ENCODE peak calls at places on chromosomes 5 and 9, in six cellular contexts. C is stimulated activated naive B cell treated with anti-CD40 and anti-IgM and Interleukin-4, amounts not matched to agents 10 μg/mL and 1 μg/mL and 100 μg/mL, for 72 hours; U is foreskin keratinocyte; K is spleen; W is AG08396; Z is activated naive CD8-positive, alpha-beta T cell treated with anti-CD3 and anti-CD28 coated beads, Interleukin-2, amount 50 U/mL, for 24 hours. P is an unnamed sample.
A peak's percentile ranks its signal among the peaks of the same experiment; 100 is the strongest.

GRCh38 chr5:134649163-134649916 is 755 bp downstream of the SEC24A start:
- DNase-seq in C (no peak), U (no peak), K (peak; percentile 88), W (peak; percentile 37), Z (peak; percentile 23), P (no peak)

GRCh38 chr9:2023042-2023441 is 7.9 kb downstream of the SMARCA2 start:
- DNase-seq in U (no peak), Z (no peak), W (no peak), K (no peak), C (no peak), P (no peak)

GRCh38 chr5:150656191-150657132 is 4.6 kb upstream of the MYOZ3 start:
- DNase-seq in Z (peak; percentile 77), K (peak; percentile 93), U (no peak), W (peak; percentile 97), C (peak; percentile 56), P (peak; percentile 73)

GRCh38 chr5:11166906-11167305 is 405.9 kb upstream of the DAP start:
- DNase-seq in W (no peak), K (no peak), C (no peak), Z (no peak), U (no peak), P (no peak)

GRCh38 chr5:173303878-173304590 is 24.2 kb downstream of the STC2 start:
- DNase-seq in K (no peak), C (no peak), Z (no peak), W (no peak), U (no peak), P (peak; percentile 89)

GRCh38 chr5:135465391-135466122 is 13.4 kb upstream of the TIFAB start:
- DNase-seq in K (peak; percentile 41), C (no peak), U (no peak), Z (no peak), W (no peak), P (no peak)

GRCh38 chr9:94150890-94151660 is 66.8 kb downstream of the PTPDC1 start:
- DNase-seq in W (no peak), U (no peak), C (no peak), K (no peak), Z (no peak), P (no peak)

GRCh38 chr5:66821626-66822429 is 225.6 kb downstream of the MAST4 start:
- DNase-seq in U (no peak), K (no peak), W (no peak), C (no peak), Z (peak; percentile 33), P (no peak)

GRCh38 chr9:136805207-136805740 is 2.5 kb upstream of the RABL6 start:
- DNase-seq in K (no peak), Z (no peak), W (no peak), C (no peak), U (no peak), P (no peak)

GRCh38 chr5:159440948-159441347 is 110.7 kb upstream of the IL12B start:
- DNase-seq in U (no peak), K (no peak), C (no peak), W (no peak), Z (no peak), P (peak; percentile 25)

GRCh38 chr9:73270967-73271722 is 119.5 kb downstream of the ANXA1 start:
- DNase-seq in C (no peak), K (no peak), U (peak; percentile 90), Z (no peak), W (peak; percentile 9), P (peak; percentile 92)

GRCh38 chr5:29930316-29930715 is 1263.2 kb upstream of the CDH6 start:
- DNase-seq in K (no peak), W (no peak), Z (no peak), C (no peak), U (no peak), P (no peak)

GRCh38 chr9:115267788-115268187 is 149.8 kb upstream of the TNC start:
- DNase-seq in W (no peak), U (peak; percentile 15), Z (no peak), K (no peak), C (no peak), P (peak; percentile 72)

GRCh38 chr9:76162751-76163500 is 231.3 kb downstream of the RFK start:
- DNase-seq in Z (no peak), K (no peak), U (no peak), W (peak; percentile 35), C (no peak), P (peak; percentile 8)

GRCh38 chr5:61026004-61026403 is 81.0 kb downstream of the NDUFAF2 start:
- DNase-seq in W (no peak), Z (no peak), U (no peak), C (no peak), K (no peak), P (no peak)

GRCh38 chr9:95025213-95026170 is 292.0 kb downstream of the FANCC start:
- DNase-seq in W (peak; percentile 55), K (no peak), U (no peak), C (no peak), Z (no peak), P (peak; percentile 97)

GRCh38 chr9:9054354-9054992 is 1254.9 kb upstream of the DMAC1 start:
- DNase-seq in U (no peak), K (no peak), W (no peak), Z (no peak), C (no peak), P (no peak)